ENCODE peak calls at places on chromosomes 6 and 20, in eight cellular contexts. One of them, this sample, is unnamed.

GRCh38 chr20:44279228-44279627 is 31.8 kb downstream of the FITM2 start:
- DNase-seq in D341Med: no peak
- DNase-seq in EL: peak; percentile 89
- DNase-seq in HTR-8/SVneo: peak; percentile 88
- DNase-seq in LoVo: no peak
- DNase-seq in HS-27A: peak; percentile 67
- DNase-seq in kidney tubule cell: no peak
- DNase-seq in osteocyte: no peak
- DNase-seq in this sample: peak; percentile 80

GRCh38 chr20:19937651-19938420 is 79.3 kb upstream of the NAA20 start:
- DNase-seq in kidney tubule cell: no peak
- DNase-seq in LoVo: no peak
- DNase-seq in osteocyte: no peak
- DNase-seq in EL: no peak
- DNase-seq in D341Med: no peak
- DNase-seq in HS-27A: no peak
- DNase-seq in HTR-8/SVneo: no peak
- DNase-seq in this sample: no peak

GRCh38 chr6:79928478-79928998 is 18.8 kb downstream of the ELOVL4 start:
- DNase-seq in HTR-8/SVneo: no peak
- DNase-seq in kidney tubule cell: no peak
- DNase-seq in D341Med: no peak
- DNase-seq in LoVo: no peak
- DNase-seq in osteocyte: no peak
- DNase-seq in HS-27A: no peak
- DNase-seq in EL: no peak
- DNase-seq in this sample: no peak

GRCh38 chr6:135743476-135743875 is 108.0 kb upstream of the PDE7B start:
- DNase-seq in osteocyte: no peak
- DNase-seq in HTR-8/SVneo: no peak
- DNase-seq in LoVo: no peak
- DNase-seq in HS-27A: no peak
- DNase-seq in D341Med: no peak
- DNase-seq in EL: no peak
- DNase-seq in kidney tubule cell: no peak
- DNase-seq in this sample: no peak

GRCh38 chr6:104955491-104955890 is 1.4 kb upstream of the LIN28B start:
- DNase-seq in HTR-8/SVneo: no peak
- DNase-seq in HS-27A: no peak
- DNase-seq in kidney tubule cell: no peak
- DNase-seq in EL: no peak
- DNase-seq in osteocyte: no peak
- DNase-seq in D341Med: no peak
- DNase-seq in LoVo: no peak
- DNase-seq in this sample: no peak

GRCh38 chr6:90263653-90264052 is 33.0 kb downstream of the BACH2 start:
- DNase-seq in D341Med: no peak
- DNase-seq in kidney tubule cell: no peak
- DNase-seq in HTR-8/SVneo: no peak
- DNase-seq in EL: peak; percentile 10
- DNase-seq in osteocyte: no peak
- DNase-seq in HS-27A: no peak
- DNase-seq in LoVo: no peak
- DNase-seq in this sample: peak; percentile 76

GRCh38 chr6:3506751-3507388 is 50.0 kb upstream of the SLC22A23 start:
- DNase-seq in D341Med: no peak
- DNase-seq in HS-27A: no peak
- DNase-seq in LoVo: no peak
- DNase-seq in HTR-8/SVneo: no peak
- DNase-seq in osteocyte: no peak
- DNase-seq in EL: no peak
- DNase-seq in kidney tubule cell: peak; percentile 8
- DNase-seq in this sample: no peak

GRCh38 chr20:35607003-35607735 is 8.5 kb upstream of the SPAG4 start:
- DNase-seq in HTR-8/SVneo: no peak
- DNase-seq in osteocyte: no peak
- DNase-seq in kidney tubule cell: peak; percentile 68
- DNase-seq in D341Med: no peak
- DNase-seq in EL: no peak
- DNase-seq in HS-27A: no peak
- DNase-seq in LoVo: peak; percentile 14
- DNase-seq in this sample: no peak

GRCh38 chr6:159836294-159837140 is 36.4 kb downstream of the PNLDC1 start:
- DNase-seq in osteocyte: no peak
- DNase-seq in HTR-8/SVneo: no peak
- DNase-seq in kidney tubule cell: no peak
- DNase-seq in D341Med: no peak
- DNase-seq in LoVo: no peak
- DNase-seq in HS-27A: no peak
- DNase-seq in EL: no peak
- DNase-seq in this sample: peak; percentile 43

GRCh38 chr6:4997862-4998261 is 6.0 kb downstream of the RPP40 start:
- DNase-seq in HS-27A: no peak
- DNase-seq in HTR-8/SVneo: no peak
- DNase-seq in D341Med: no peak
- DNase-seq in kidney tubule cell: no peak
- DNase-seq in osteocyte: no peak
- DNase-seq in LoVo: no peak
- DNase-seq in EL: no peak
- DNase-seq in this sample: no peak

GRCh38 chr6:25641940-25642666 is 9.9 kb upstream of the SCGN start:
- DNase-seq in EL: no peak
- DNase-seq in LoVo: no peak
- DNase-seq in HS-27A: no peak
- DNase-seq in kidney tubule cell: no peak
- DNase-seq in osteocyte: no peak
- DNase-seq in D341Med: no peak
- DNase-seq in HTR-8/SVneo: no peak
- DNase-seq in this sample: no peak

GRCh38 chr6:33418690-33419291 is 884 bp upstream of the CUTA start:
- DNase-seq in EL: peak; percentile 50
- DNase-seq in D341Med: no peak
- DNase-seq in LoVo: no peak
- DNase-seq in HS-27A: no peak
- DNase-seq in osteocyte: no peak
- DNase-seq in HTR-8/SVneo: no peak
- DNase-seq in kidney tubule cell: peak; percentile 30
- DNase-seq in this sample: peak; percentile 31

GRCh38 chr6:6736753-6737654 is 148.5 kb downstream of the LY86 start:
- DNase-seq in EL: peak; percentile 73
- DNase-seq in kidney tubule cell: peak; percentile 20
- DNase-seq in LoVo: no peak
- DNase-seq in HS-27A: no peak
- DNase-seq in HTR-8/SVneo: no peak
- DNase-seq in D341Med: no peak
- DNase-seq in osteocyte: no peak
- DNase-seq in this sample: no peak

GRCh38 chr6:157479464-157480303 is 98.7 kb downstream of the ZDHHC14 start:
- DNase-seq in HTR-8/SVneo: no peak
- DNase-seq in EL: no peak
- DNase-seq in HS-27A: no peak
- DNase-seq in D341Med: no peak
- DNase-seq in osteocyte: peak; percentile 42
- DNase-seq in LoVo: no peak
- DNase-seq in kidney tubule cell: no peak
- DNase-seq in this sample: no peak

GRCh38 chr6:134235937-134236751 is 81.8 kb downstream of the SGK1 start:
- DNase-seq in HS-27A: no peak
- DNase-seq in HTR-8/SVneo: no peak
- DNase-seq in LoVo: no peak
- DNase-seq in osteocyte: no peak
- DNase-seq in EL: peak; percentile 71
- DNase-seq in D341Med: no peak
- DNase-seq in kidney tubule cell: peak; percentile 82
- DNase-seq in this sample: peak; percentile 78

GRCh38 chr20:10609276-10609675 is 64.5 kb downstream of the JAG1 start:
- DNase-seq in LoVo: no peak
- DNase-seq in HS-27A: no peak
- DNase-seq in HTR-8/SVneo: no peak
- DNase-seq in EL: peak; percentile 73
- DNase-seq in D341Med: no peak
- DNase-seq in osteocyte: no peak
- DNase-seq in kidney tubule cell: no peak
- DNase-seq in this sample: peak; percentile 43

GRCh38 chr6:153698001-153698400 is 341.0 kb upstream of the OPRM1 start:
- DNase-seq in HTR-8/SVneo: no peak
- DNase-seq in HS-27A: no peak
- DNase-seq in LoVo: no peak
- DNase-seq in EL: no peak
- DNase-seq in kidney tubule cell: no peak
- DNase-seq in D341Med: no peak
- DNase-seq in osteocyte: no peak
- DNase-seq in this sample: no peak

GRCh38 chr6:159800141-159800865 is at the start of gene PNLDC1:
- DNase-seq in HS-27A: no peak
- DNase-seq in HTR-8/SVneo: no peak
- DNase-seq in D341Med: no peak
- DNase-seq in kidney tubule cell: no peak
- DNase-seq in EL: no peak
- DNase-seq in osteocyte: no peak
- DNase-seq in LoVo: no peak
- DNase-seq in this sample: no peak

GRCh38 chr6:93554018-93554417 is 134.7 kb upstream of the EPHA7 start:
- DNase-seq in HTR-8/SVneo: no peak
- DNase-seq in HS-27A: no peak
- DNase-seq in kidney tubule cell: no peak
- DNase-seq in EL: no peak
- DNase-seq in LoVo: no peak
- DNase-seq in D341Med: no peak
- DNase-seq in osteocyte: no peak
- DNase-seq in this sample: no peak

This sample was measured in astrocyte of the hippocampus.